ENCODE peak calls at places on chromosomes 11 and 22, in four cellular contexts. C is HepG2, W is GM12878, F is K562. I is an unnamed sample.

GRCh38 chr11:299081-299891 is at the start of gene IFITM5:
- DNase-seq in C (no peak), W (no peak), F (no peak), I (no peak)

GRCh38 chr11:64355078-64355940 is 3.7 kb upstream of the RPS6KA4 start:
- DNase-seq in C (peak; percentile 79), W (no peak), F (peak; percentile 92), I (peak; percentile 60)

GRCh38 chr11:64851831-64852337 is 7.4 kb upstream of the CDC42BPG start:
- DNase-seq in C (no peak), W (no peak), F (peak; percentile 48), I (no peak)

GRCh38 chr11:72084076-72084475 is 3.4 kb downstream of the LRRC51 start:
- DNase-seq in C (no peak), W (no peak), F (no peak), I (no peak)

GRCh38 chr11:113114452-113115027 is 153.3 kb downstream of the NCAM1 start:
- DNase-seq in C (peak; percentile 3), W (no peak), F (peak; percentile 9), I (no peak)

GRCh38 chr11:95230054-95231034 is 658 bp downstream of the SESN3 start:
- DNase-seq in C (no peak), W (no peak), F (peak; percentile 14), I (no peak)

GRCh38 chr22:30312053-30312452 is 14.7 kb downstream of the TBC1D10A start:
- DNase-seq in C (no peak), W (no peak), F (no peak), I (peak; percentile 51)

GRCh38 chr11:57414612-57415212 is 12.2 kb downstream of the SLC43A3 start:
- DNase-seq in C (no peak), W (no peak), F (no peak), I (no peak)

GRCh38 chr22:47300698-47301405 is 538.4 kb downstream of the TBC1D22A start:
- DNase-seq in C (no peak), W (no peak), F (no peak), I (no peak)

GRCh38 chr11:60305906-60306619 is 21.0 kb upstream of the MS4A6E start:
- DNase-seq in C (no peak), W (no peak), F (no peak), I (peak; percentile 10)

GRCh38 chr22:42933783-42934144 is 76.7 kb upstream of the ARFGAP3 start:
- DNase-seq in C (peak; percentile 33), W (no peak), F (no peak), I (no peak)

GRCh38 chr22:45083659-45084305 is 74.0 kb upstream of the PHF21B start:
- DNase-seq in C (no peak), W (no peak), F (no peak), I (no peak)

GRCh38 chr11:122633219-122633829 is 22.2 kb upstream of the UBASH3B start:
- DNase-seq in C (peak; percentile 62), W (no peak), F (no peak), I (no peak)

GRCh38 chr22:30129636-30130035 is 49.4 kb downstream of the HORMAD2 start:
- DNase-seq in C (no peak), W (no peak), F (no peak), I (no peak)

GRCh38 chr22:39318507-39319283 is 728 bp downstream of the RPL3 start:
- DNase-seq in C (no peak), W (no peak), F (peak; percentile 35), I (no peak)

GRCh38 chr11:48669146-48669545 is 180.6 kb downstream of the OR4A47 start:
- DNase-seq in C (no peak), W (no peak), F (no peak), I (no peak)

GRCh38 chr11:93251922-93252321 is 54.1 kb upstream of the SLC36A4 start:
- DNase-seq in C (no peak), W (no peak), F (no peak), I (no peak)

DNA sequence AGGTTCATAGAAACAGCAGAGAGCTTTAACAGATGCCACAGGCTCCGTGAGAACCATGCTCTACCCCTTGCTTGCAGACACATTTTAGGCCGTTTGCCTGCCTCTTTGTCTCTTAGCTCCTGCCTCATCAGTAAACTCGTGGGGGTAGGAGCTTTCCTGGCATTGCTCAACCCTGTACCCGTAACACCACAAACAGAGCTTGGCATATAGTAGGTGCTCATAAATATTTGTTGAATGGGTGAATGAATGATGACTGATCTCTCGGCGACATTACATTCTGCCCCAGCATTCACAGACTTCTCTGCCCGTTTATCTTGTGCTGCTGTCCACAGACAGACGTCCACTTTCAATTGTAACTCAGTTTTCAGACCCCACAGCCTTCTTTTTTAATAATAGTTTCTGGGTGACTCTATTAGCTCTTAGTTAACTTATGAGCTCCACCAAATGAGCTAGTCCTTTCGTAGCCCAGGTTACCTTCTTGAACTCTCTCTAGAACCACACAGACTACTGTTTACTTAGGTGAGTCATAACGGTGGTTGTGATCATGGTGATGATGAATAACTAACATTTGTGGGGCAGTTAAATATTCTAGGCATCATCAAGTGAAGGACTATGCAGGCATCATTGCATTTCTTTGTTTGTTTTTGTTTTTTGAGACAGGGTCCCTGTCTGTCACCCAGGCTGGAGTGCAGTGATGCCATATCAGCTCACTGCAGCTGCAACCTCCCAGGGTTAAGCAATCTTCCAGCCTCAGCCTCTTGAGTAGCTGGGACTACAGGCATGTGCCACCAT is 188.4 kb downstream of the ADAMTS15 start:
- DNase-seq in C (peak; percentile 60), W (no peak), F (no peak), I (peak; percentile 16)
- H2AFZ ChIP-seq in C (no peak overlapping the region), W (no peak overlapping the region), F (no peak overlapping the region), I (peak overlapping the region; percentile 82)

GRCh38 chr11:66727883-66728759 is 895 bp downstream of the SPTBN2 start:
- DNase-seq in C (no peak), W (no peak), F (peak; percentile 71), I (no peak)

GRCh38 chr11:66728760-66729385 is at the start of gene SPTBN2:
- DNase-seq in C (no peak), W (no peak), F (peak; percentile 77), I (no peak)

GRCh38 chr11:66725646-66726045 is 3.4 kb downstream of the SPTBN2 start:
- DNase-seq in C (no peak), W (no peak), F (no peak), I (no peak)

GRCh38 chr11:66729447-66729846 is 431 bp upstream of the SPTBN2 start:
- DNase-seq in C (no peak), W (no peak), F (no peak), I (no peak)

DNA sequence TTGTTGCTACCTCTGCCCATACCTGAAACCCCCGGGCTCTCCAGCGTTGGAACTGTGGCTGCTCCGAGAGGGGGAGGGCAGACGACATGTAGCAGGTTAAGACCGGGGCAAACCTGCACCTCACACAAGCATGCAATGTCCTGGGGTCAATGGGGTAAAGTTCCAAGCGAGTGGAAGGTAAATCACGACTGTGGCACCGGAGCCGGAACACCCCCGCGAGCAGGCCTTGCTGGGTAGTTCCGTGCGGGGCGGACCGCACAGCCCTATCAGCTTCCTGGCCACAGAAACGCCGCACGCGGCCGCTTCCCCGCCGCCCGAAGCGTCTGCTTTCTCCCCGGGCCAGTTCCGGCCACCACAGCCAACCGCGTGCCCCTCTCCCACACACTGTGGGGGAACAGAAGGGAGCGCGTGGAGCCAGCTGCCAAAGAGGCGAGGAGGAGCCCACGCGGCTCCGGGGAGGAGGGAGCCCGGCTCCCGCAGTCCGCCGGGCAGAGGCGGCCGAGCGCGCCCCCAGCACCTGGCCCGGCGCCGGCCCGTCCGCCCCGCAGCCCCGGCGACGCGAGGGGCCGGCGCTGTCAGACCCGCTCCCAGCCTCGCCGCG is 1.6 kb downstream of the SPTBN2 start:
- DNase-seq in C (no peak), W (no peak), F (peak; percentile 60), I (no peak)
- TF ChIP-seq REST in C (no peak), W (no peak), F (no peak), I (no peak)

GRCh38 chr22:37126882-37127281 is 17.4 kb upstream of the TMPRSS6 start:
- DNase-seq in C (no peak), W (no peak), F (peak; percentile 16), I (no peak)
- TF ChIP-seq ATF3 in C (no peak), W (no peak), F (no peak), I (no peak)

GRCh38 chr11:1520987-1521349 is 34.4 kb upstream of the MOB2 start:
- DNase-seq in C (no peak), W (no peak), F (peak; percentile 28), I (no peak)

GRCh38 chr11:1521382-1522080 is 35.0 kb upstream of the MOB2 start:
- DNase-seq in C (no peak), W (peak; percentile 76), F (no peak), I (no peak)

GRCh38 chr11:1523077-1523476 is 36.5 kb upstream of the MOB2 start:
- DNase-seq in C (no peak), W (no peak), F (no peak), I (no peak)

GRCh38 chr11:1520209-1520986 is 33.8 kb upstream of the MOB2 start:
- DNase-seq in C (no peak), W (no peak), F (peak; percentile 66), I (no peak)

DNA sequence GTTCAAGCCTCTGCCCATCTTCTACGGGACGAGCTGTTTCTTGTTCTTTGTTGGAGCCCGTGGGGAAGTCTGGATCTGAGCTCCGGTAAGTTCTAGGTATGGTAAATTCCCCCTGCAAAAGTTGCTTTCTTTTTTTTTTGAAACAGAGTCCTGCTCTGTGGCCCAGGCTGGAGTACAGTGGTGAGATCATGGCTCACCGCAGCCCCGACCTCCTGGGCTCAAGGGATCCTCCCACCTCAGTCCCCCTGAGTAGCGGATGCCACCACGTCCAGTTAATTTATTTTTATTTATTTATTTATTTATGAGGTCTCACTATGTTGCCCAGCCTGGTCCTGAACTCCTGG is 35.5 kb upstream of the MOB2 start:
- DNase-seq in C (no peak), W (no peak), F (no peak), I (no peak)
- H2AFZ ChIP-seq in C (no peak overlapping the region), W (peak overlapping the region; percentile 69), F (no peak overlapping the region), I (no peak overlapping the region)

GRCh38 chr22:35621446-35621845 is 4.3 kb upstream of the MB start:
- DNase-seq in C (no peak), W (no peak), F (no peak), I (no peak)

GRCh38 chr22:35622132-35622913 is 5.2 kb upstream of the MB start:
- DNase-seq in C (no peak), W (no peak), F (no peak), I (no peak)

GRCh38 chr22:35618427-35619223 is 1.5 kb upstream of the MB start:
- DNase-seq in C (no peak), W (no peak), F (no peak), I (no peak)

GRCh38 chr22:35619336-35620094 is 2.4 kb upstream of the MB start:
- DNase-seq in C (no peak), W (no peak), F (no peak), I (no peak)

GRCh38 chr22:35620624-35621245 is 3.6 kb upstream of the MB start:
- DNase-seq in C (no peak), W (no peak), F (no peak), I (no peak)
- TF ChIP-seq REST in C (no peak), W (no peak), F (no peak), I (no peak)